ENCODE peak calls at places on chromosome 11, in ten cellular contexts. Z, I, O, K, D, J, H, X, B and L are unnamed samples.
A peak's percentile ranks its signal among the peaks of the same experiment; 100 is the strongest.

GRCh38 chr11:30815619-30816018 is 229.5 kb upstream of the MPPED2 start:
- DNase-seq in X (no peak), D (no peak), O (no peak), K (no peak), H (no peak), B (no peak), I (no peak), Z (no peak), J (no peak), L (no peak)

GRCh38 chr11:128261011-128261421 is 326.3 kb downstream of the ETS1 start:
- DNase-seq in H (no peak), Z (no peak), B (no peak), K (no peak), J (no peak), I (no peak), O (no peak), X (no peak), D (no peak), L (no peak)

GRCh38 chr11:67563354-67564114 is 20.1 kb upstream of the GSTP1 start:
- DNase-seq in X (no peak), J (no peak), I (no peak), H (peak; percentile 94), O (no peak), Z (peak; percentile 90), B (no peak), D (peak; percentile 95), K (no peak), L (peak; percentile 84)

GRCh38 chr11:2686360-2687222 is 13.2 kb downstream of the KCNQ1OT1 start:
- DNase-seq in Z (no peak), O (no peak), J (no peak), D (no peak), I (peak; percentile 35), X (no peak), H (no peak), K (no peak), B (peak; percentile 13), L (peak; percentile 72)

GRCh38 chr11:79807506-79807905 is 366.7 kb upstream of the TENM4 start:
- DNase-seq in H (no peak), K (no peak), X (no peak), I (no peak), Z (no peak), J (no peak), D (no peak), O (no peak), B (no peak), L (no peak)

GRCh38 chr11:93487032-93487483 is 56.1 kb downstream of the SMCO4 start:
- DNase-seq in Z (no peak), X (no peak), B (no peak), H (no peak), O (no peak), J (no peak), K (no peak), I (no peak), D (peak; percentile 95), L (no peak)

GRCh38 chr11:83070044-83070877 is 1.4 kb downstream of the RAB30 start:
- DNase-seq in I (no peak), K (no peak), H (peak; percentile 58), B (no peak), D (peak; percentile 84), X (no peak), O (no peak), J (no peak), Z (peak; percentile 77), L (peak; percentile 63)

GRCh38 chr11:34315006-34315793 is 42.6 kb downstream of the ABTB2 start:
- DNase-seq in X (no peak), O (no peak), Z (no peak), K (no peak), B (no peak), D (no peak), J (no peak), H (no peak), I (no peak), L (no peak)